ENCODE peak calls at places on chromosomes 12 and 14, in seven cellular contexts. W is neuronal stem cell, F is heart left ventricle, P is ascending aorta, M is substantia nigra, S is ovary, U is Karpas-422. Y is an unnamed sample.

GRCh38 chr14:63483315-63483714 is 59.9 kb downstream of the PPP2R5E start:
- DNase-seq in W (no peak), F (no peak), P (no peak), M (no peak), S (no peak), U (no peak), Y (no peak)

GRCh38 chr12:31236998-31237637 is 88.8 kb downstream of the SINHCAF start:
- DNase-seq in W (no peak), F (no peak), P (no peak), M (no peak), S (no peak), U (no peak), Y (no peak)

GRCh38 chr14:90658541-90658967 is 157.7 kb downstream of the TTC7B start:
- DNase-seq in W (no peak), F (no peak), P (no peak), M (no peak), S (no peak), U (no peak), Y (no peak)

GRCh38 chr14:69539631-69540410 is 34.9 kb downstream of the CCDC177 start:
- DNase-seq in W (no peak), F (no peak), P (no peak), M (no peak), S (no peak), U (no peak), Y (no peak)

GRCh38 chr14:50531595-50532501 is 521 bp downstream of the MAP4K5 start:
- DNase-seq in W (peak), F (peak), P (no peak), M (peak), S (peak), U (peak), Y (peak)

GRCh38 chr12:121060149-121061001 is 21.3 kb upstream of the OASL start:
- DNase-seq in W (peak), F (peak), P (no peak), M (peak), S (peak), U (peak), Y (no peak)

GRCh38 chr12:57888407-57889157 is 42.1 kb upstream of the CTDSP2 start:
- DNase-seq in W (no peak), F (peak), P (no peak), M (no peak), S (peak), U (no peak), Y (peak)

GRCh38 chr14:105891221-105891602 is 364.8 kb downstream of the TMEM121 start:
- DNase-seq in W (no peak), F (peak), P (no peak), M (no peak), S (no peak), U (no peak), Y (no peak)

GRCh38 chr12:52076811-52077210 is 2.7 kb upstream of the SMIM41 start:
- DNase-seq in W (no peak), F (no peak), P (no peak), M (no peak), S (no peak), U (no peak), Y (no peak)

GRCh38 chr12:52569726-52570125 is 3.9 kb downstream of the KRT74 start:
- DNase-seq in W (no peak), F (no peak), P (no peak), M (no peak), S (no peak), U (no peak), Y (no peak)

GRCh38 chr12:123364532-123365140 is at the start of gene SBNO1:
- DNase-seq in W (peak), F (peak), P (no peak), M (peak), S (peak), U (peak), Y (peak)

GRCh38 chr12:102824218-102824835 is 92.7 kb downstream of the PAH start:
- DNase-seq in W (peak), F (peak), P (no peak), M (no peak), S (peak), U (no peak), Y (no peak)

GRCh38 chr12:117854339-117855012 is 114.3 kb downstream of the KSR2 start:
- DNase-seq in W (peak), F (no peak), P (no peak), M (peak), S (no peak), U (peak), Y (no peak)

GRCh38 chr14:101069666-101070362 is 166.3 kb upstream of the RTL1 start:
- DNase-seq in W (no peak), F (peak), P (no peak), M (no peak), S (peak), U (peak), Y (no peak)

GRCh38 chr14:22547309-22547947 is 41.6 kb downstream of the DAD1 start:
- DNase-seq in W (no peak), F (peak), P (no peak), M (no peak), S (no peak), U (no peak), Y (no peak)

GRCh38 chr12:131311764-131312163 is 358.1 kb downstream of the ADGRD1 start:
- DNase-seq in W (no peak), F (no peak), P (no peak), M (no peak), S (no peak), U (no peak), Y (no peak)

GRCh38 chr12:66036317-66036716 is 94.2 kb downstream of the LLPH start:
- DNase-seq in W (no peak), F (peak), P (peak), M (no peak), S (no peak), U (no peak), Y (peak)

GRCh38 chr12:69952890-69953289 is 127.9 kb downstream of the MYRFL start:
- DNase-seq in W (no peak), F (no peak), P (no peak), M (no peak), S (no peak), U (no peak), Y (no peak)

GRCh38 chr14:103546651-103547454 is 15.6 kb downstream of the BAG5 start:
- DNase-seq in W (no peak), F (peak), P (no peak), M (peak), S (peak), U (peak), Y (no peak)

GRCh38 chr14:37594916-37595808 is at the start of the genes FOXA1 and TTC6:
- DNase-seq in W (peak), F (no peak), P (no peak), M (no peak), S (no peak), U (no peak), Y (no peak)

GRCh38 chr14:76947078-76947837 is 81.2 kb downstream of the IRF2BPL start:
- DNase-seq in W (peak), F (peak), P (peak), M (peak), S (peak), U (peak), Y (peak)

GRCh38 chr12:96473394-96474093 is 15.8 kb upstream of the CFAP54 start:
- DNase-seq in W (no peak), F (no peak), P (no peak), M (no peak), S (no peak), U (no peak), Y (no peak)

GRCh38 chr12:46260153-46260912 is 8.5 kb downstream of the SLC38A1 start:
- DNase-seq in W (no peak), F (no peak), P (no peak), M (no peak), S (no peak), U (no peak), Y (no peak)

GRCh38 chr14:94665121-94665520 is 52.9 kb downstream of the SERPINA3 start:
- DNase-seq in W (no peak), F (no peak), P (no peak), M (no peak), S (no peak), U (no peak), Y (no peak)

GRCh38 chr12:50820177-50820576 is 22.5 kb upstream of the TMPRSS12 start:
- DNase-seq in W (no peak), F (no peak), P (no peak), M (no peak), S (no peak), U (no peak), Y (no peak)

GRCh38 chr12:131210506-131211278 is 257.0 kb downstream of the ADGRD1 start:
- DNase-seq in W (no peak), F (peak), P (no peak), M (no peak), S (no peak), U (no peak), Y (no peak)

GRCh38 chr12:68530965-68531364 is 79.7 kb upstream of the RAP1B start:
- DNase-seq in W (no peak), F (peak), P (no peak), M (no peak), S (no peak), U (no peak), Y (peak)

GRCh38 chr14:106039400-106039799 is 513.0 kb downstream of the TMEM121 start:
- DNase-seq in W (no peak), F (no peak), P (no peak), M (no peak), S (no peak), U (peak), Y (no peak)

GRCh38 chr12:69099201-69099837 is 140.1 kb upstream of the CPSF6 start:
- DNase-seq in W (no peak), F (no peak), P (no peak), M (no peak), S (no peak), U (no peak), Y (no peak)

GRCh38 chr12:107435072-107435471 is 250.5 kb upstream of the PWP1 start:
- DNase-seq in W (no peak), F (no peak), P (no peak), M (no peak), S (no peak), U (no peak), Y (no peak)

GRCh38 chr14:24943024-24943423 is 106.9 kb downstream of the STXBP6 start:
- DNase-seq in W (no peak), F (no peak), P (no peak), M (no peak), S (no peak), U (no peak), Y (no peak)

GRCh38 chr14:81565441-81566290 is 32.0 kb upstream of the SEL1L start:
- DNase-seq in W (peak), F (no peak), P (no peak), M (peak), S (no peak), U (peak), Y (no peak)

GRCh38 chr12:113244015-113244983 is 23.0 kb downstream of the TPCN1 start:
- DNase-seq in W (no peak), F (peak), P (no peak), M (peak), S (peak), U (no peak), Y (no peak)

GRCh38 chr14:94485944-94486841 is 10.2 kb upstream of the SERPINA9 start:
- DNase-seq in W (peak), F (peak), P (no peak), M (peak), S (peak), U (peak), Y (no peak)

GRCh38 chr14:64845878-64846277 is 33.8 kb downstream of the SPTB start:
- DNase-seq in W (no peak), F (no peak), P (no peak), M (no peak), S (no peak), U (no peak), Y (no peak)

GRCh38 chr12:52370906-52371608 is 3.8 kb upstream of the KRT85 start:
- DNase-seq in W (no peak), F (peak), P (no peak), M (peak), S (peak), U (no peak), Y (peak)

GRCh38 chr12:84638811-84639368 is 273.7 kb downstream of the SLC6A15 start:
- DNase-seq in W (no peak), F (no peak), P (no peak), M (no peak), S (no peak), U (no peak), Y (no peak)

GRCh38 chr12:66103011-66103913 is 27.3 kb downstream of the LLPH start:
- DNase-seq in W (no peak), F (no peak), P (no peak), M (no peak), S (no peak), U (peak), Y (no peak)

GRCh38 chr12:76611533-76611932 is 52.0 kb upstream of the OSBPL8 start:
- DNase-seq in W (no peak), F (no peak), P (no peak), M (no peak), S (no peak), U (no peak), Y (no peak)
- H3K27ac ChIP-seq in W (no peak), F (no peak), P (no peak), M (no peak), S (no peak), U (no peak), Y (no peak)

GRCh38 chr12:127106723-127107122 is 1160.2 kb upstream of the TMEM132C start:
- DNase-seq in W (no peak), F (no peak), P (no peak), M (no peak), S (no peak), U (no peak), Y (no peak)

GRCh38 chr12:127108360-127109215 is 1158.4 kb upstream of the TMEM132C start:
- DNase-seq in W (peak), F (peak), P (no peak), M (peak), S (peak), U (peak), Y (no peak)

DNA sequence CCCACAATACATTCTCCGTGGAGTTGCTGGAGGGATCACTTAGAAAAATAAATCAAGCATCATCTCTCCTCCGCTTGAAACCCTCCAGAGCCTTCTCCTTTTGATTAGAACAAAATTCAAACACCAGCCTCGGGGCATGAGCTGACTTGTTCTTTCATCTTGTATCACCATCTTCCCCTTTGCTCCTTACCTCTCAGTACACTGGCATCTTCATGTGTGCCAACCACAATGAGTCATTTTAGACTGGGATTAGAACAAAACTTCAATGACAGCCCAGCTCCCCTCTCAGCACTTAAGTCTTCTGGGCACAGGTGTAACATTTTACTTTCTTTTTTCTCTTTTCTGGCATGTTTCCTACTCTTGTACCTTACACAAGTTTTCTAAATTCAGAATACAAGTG is 1159.2 kb upstream of the TMEM132C start:
- DNase-seq in W (no peak), F (no peak), P (no peak), M (no peak), S (no peak), U (no peak), Y (no peak)
- H3K27ac ChIP-seq in W (no peak), F (no peak), P (no peak), M (no peak), S (no peak), U (no peak), Y (no peak)

GRCh38 chr14:75340921-75341320 is 62.3 kb downstream of the FOS start:
- DNase-seq in W (no peak), F (peak), P (peak), M (peak), S (peak), U (peak), Y (peak)

GRCh38 chr14:75342762-75343599 is 64.4 kb downstream of the FOS start:
- DNase-seq in W (no peak), F (no peak), P (no peak), M (no peak), S (no peak), U (no peak), Y (no peak)

GRCh38 chr14:75339059-75339458 is 60.4 kb downstream of the FOS start:
- DNase-seq in W (no peak), F (no peak), P (no peak), M (no peak), S (no peak), U (no peak), Y (no peak)

GRCh38 chr14:75343914-75344313 is 65.3 kb downstream of the FOS start:
- DNase-seq in W (no peak), F (no peak), P (no peak), M (no peak), S (no peak), U (no peak), Y (no peak)

DNA sequence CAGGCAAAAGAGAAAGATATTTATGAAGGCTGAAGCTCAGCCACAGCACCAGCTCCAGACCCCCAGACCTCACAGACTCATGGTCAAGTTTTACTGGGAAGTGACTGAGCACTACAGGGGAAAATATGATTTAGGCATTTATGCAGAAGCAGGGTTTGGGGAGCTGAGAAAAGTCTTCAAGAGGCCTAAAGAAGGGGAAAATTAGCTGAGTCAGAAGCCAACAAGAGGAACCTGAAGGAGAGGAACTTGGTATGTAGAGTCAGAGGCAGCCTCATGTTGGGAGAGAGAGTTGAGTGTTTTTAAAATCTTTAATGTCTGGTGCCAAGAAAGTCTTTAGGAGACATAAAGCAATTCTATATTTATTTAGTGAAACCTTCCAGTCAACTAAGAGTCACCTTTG is 63.0 kb downstream of the FOS start:
- DNase-seq in W (no peak), F (no peak), P (no peak), M (no peak), S (no peak), U (no peak), Y (no peak)
- H3K27ac ChIP-seq in W (no peak), F (peak), P (peak), M (peak), S (no peak), U (no peak), Y (peak)

DNA sequence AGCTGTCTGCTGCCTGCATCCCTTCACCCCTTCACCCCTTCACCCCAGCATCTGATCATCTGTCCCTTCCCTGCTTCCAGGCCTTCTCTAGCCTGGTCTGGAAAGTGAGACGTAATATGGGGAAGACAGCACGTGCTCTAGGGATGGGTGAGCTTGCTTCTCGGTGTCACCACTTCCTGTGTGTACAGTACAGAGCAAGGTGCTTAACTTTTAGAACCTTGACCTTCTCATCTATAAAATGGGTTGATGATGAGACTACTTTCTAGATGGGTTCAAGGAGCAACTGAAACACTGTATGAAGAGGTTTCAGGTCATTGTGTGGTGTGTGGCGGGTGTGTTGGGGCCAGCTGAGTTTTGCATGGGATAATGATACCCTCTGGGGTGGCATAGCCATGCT is 140.5 kb downstream of the TSPAN9 start:
- DNase-seq in W (no peak), F (no peak), P (no peak), M (no peak), S (no peak), U (no peak), Y (no peak)
- H3K27ac ChIP-seq in W (no peak), F (peak), P (peak), M (no peak), S (peak), U (no peak), Y (peak)

DNA sequence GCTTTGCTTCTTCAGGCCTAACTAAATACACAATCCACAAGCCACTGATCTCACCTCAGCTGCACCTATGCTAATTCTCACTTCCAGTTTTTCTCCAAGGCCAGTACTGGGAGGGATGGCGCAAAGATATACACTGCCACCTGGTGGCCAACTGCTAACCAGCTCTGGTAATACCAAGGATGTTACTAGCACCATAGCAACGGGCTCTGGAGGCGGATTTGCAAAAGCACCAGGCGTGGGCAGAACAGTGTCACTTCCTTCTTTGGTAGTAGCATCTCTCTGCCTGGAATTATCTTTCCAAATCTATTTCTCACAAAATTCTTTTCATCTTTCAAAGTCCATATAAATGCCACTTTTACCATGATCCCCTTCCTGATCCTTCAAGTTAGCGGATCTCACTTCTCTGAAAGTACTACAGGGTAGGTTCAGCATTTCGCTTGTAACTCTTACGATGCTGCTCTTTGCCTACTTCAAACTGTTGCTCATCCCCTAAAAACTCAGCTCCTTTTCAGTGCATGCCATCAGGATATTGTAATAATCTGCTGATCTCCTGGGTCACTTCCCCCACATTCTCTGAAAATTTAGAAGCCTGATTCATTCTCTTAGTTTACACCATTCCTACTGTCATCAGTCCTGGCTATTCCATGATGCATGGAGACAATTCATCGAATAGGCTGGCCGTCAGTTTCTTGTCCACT is 37.1 kb upstream of the FOXJ2 start:
- DNase-seq in W (peak), F (peak), P (peak), M (peak), S (peak), U (peak), Y (peak)
- H3K27ac ChIP-seq in W (no peak), F (no peak), P (no peak), M (no peak), S (no peak), U (no peak), Y (no peak)

DNA sequence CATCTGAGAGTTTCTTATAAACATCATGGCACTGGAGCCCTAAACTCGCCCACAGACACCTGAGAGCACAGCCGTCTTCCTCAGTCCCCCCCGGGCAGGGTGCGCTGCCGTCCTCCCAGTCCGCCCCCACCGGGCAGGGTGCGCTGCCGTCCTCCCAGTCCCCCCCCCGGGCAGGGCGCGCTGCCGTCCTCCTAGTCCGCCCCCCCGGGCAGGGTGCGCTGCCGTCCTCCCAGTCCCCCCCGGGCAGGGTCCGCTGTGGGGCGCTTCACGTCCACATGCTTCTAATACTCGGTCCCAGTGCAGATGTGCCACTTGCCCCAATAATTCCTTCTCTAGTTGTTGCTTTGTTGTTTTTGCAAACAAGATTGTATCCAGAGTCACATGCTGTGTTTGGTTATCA is 6.9 kb upstream of the ADSS1 start:
- DNase-seq in W (no peak), F (no peak), P (no peak), M (no peak), S (no peak), U (no peak), Y (no peak)
- H3K27ac ChIP-seq in W (no peak), F (no peak), P (no peak), M (peak), S (no peak), U (no peak), Y (no peak)

GRCh38 chr12:9883175-9883574 is 1.9 kb downstream of the KLRF2 start:
- DNase-seq in W (no peak), F (no peak), P (no peak), M (no peak), S (no peak), U (no peak), Y (no peak)

GRCh38 chr12:9888665-9889273 is 7.5 kb downstream of the KLRF2 start:
- DNase-seq in W (no peak), F (no peak), P (no peak), M (no peak), S (no peak), U (no peak), Y (no peak)
- H3K27ac ChIP-seq in W (no peak), F (no peak), P (no peak), M (no peak), S (no peak), U (no peak), Y (no peak)